ENCODE peak calls at places on chromosomes 5 and 9, in eight cellular contexts. One of them, this sample, is unnamed.

GRCh38 chr9:111916234-111916645 is 19.6 kb downstream of the UGCG start:
- DNase-seq in WERI-Rb-1: no peak
- DNase-seq in neural progenitor cell: no peak
- DNase-seq in cardiac fibroblast: no peak
- DNase-seq in right atrium auricular region: no peak
- DNase-seq in tibial artery: no peak
- DNase-seq in HCT116: no peak
- DNase-seq in fibroblast of the aortic adventitia: no peak
- DNase-seq in this sample: peak

GRCh38 chr5:134463991-134464760 is 52.5 kb upstream of the CDKN2AIPNL start:
- DNase-seq in cardiac fibroblast: peak
- DNase-seq in fibroblast of the aortic adventitia: no peak
- DNase-seq in HCT116: no peak
- DNase-seq in neural progenitor cell: no peak
- DNase-seq in WERI-Rb-1: no peak
- DNase-seq in tibial artery: no peak
- DNase-seq in right atrium auricular region: no peak
- DNase-seq in this sample: no peak

GRCh38 chr9:92276223-92277007 is 17.1 kb downstream of the IARS1 start:
- DNase-seq in fibroblast of the aortic adventitia: no peak
- DNase-seq in cardiac fibroblast: peak
- DNase-seq in HCT116: no peak
- DNase-seq in tibial artery: no peak
- DNase-seq in WERI-Rb-1: no peak
- DNase-seq in neural progenitor cell: no peak
- DNase-seq in right atrium auricular region: no peak
- DNase-seq in this sample: no peak

GRCh38 chr5:175861337-175862130 is 9.8 kb upstream of the CPLX2 start:
- DNase-seq in tibial artery: no peak
- DNase-seq in cardiac fibroblast: no peak
- DNase-seq in fibroblast of the aortic adventitia: no peak
- DNase-seq in neural progenitor cell: peak
- DNase-seq in HCT116: peak
- DNase-seq in WERI-Rb-1: no peak
- DNase-seq in right atrium auricular region: no peak
- DNase-seq in this sample: no peak

GRCh38 chr9:120018550-120018949 is 561.4 kb downstream of the CDK5RAP2 start:
- DNase-seq in right atrium auricular region: no peak
- DNase-seq in tibial artery: no peak
- DNase-seq in fibroblast of the aortic adventitia: no peak
- DNase-seq in HCT116: no peak
- DNase-seq in cardiac fibroblast: no peak
- DNase-seq in WERI-Rb-1: no peak
- DNase-seq in neural progenitor cell: no peak
- DNase-seq in this sample: no peak

GRCh38 chr5:159426694-159427093 is 96.4 kb upstream of the IL12B start:
- DNase-seq in fibroblast of the aortic adventitia: no peak
- DNase-seq in neural progenitor cell: no peak
- DNase-seq in tibial artery: no peak
- DNase-seq in WERI-Rb-1: no peak
- DNase-seq in right atrium auricular region: no peak
- DNase-seq in HCT116: no peak
- DNase-seq in cardiac fibroblast: no peak
- DNase-seq in this sample: peak

GRCh38 chr5:139881145-139881733 is 85.6 kb downstream of the PSD2 start:
- DNase-seq in neural progenitor cell: no peak
- DNase-seq in cardiac fibroblast: no peak
- DNase-seq in right atrium auricular region: no peak
- DNase-seq in tibial artery: no peak
- DNase-seq in fibroblast of the aortic adventitia: no peak
- DNase-seq in WERI-Rb-1: no peak
- DNase-seq in HCT116: no peak
- DNase-seq in this sample: no peak

GRCh38 chr9:71663216-71663615 is 105.1 kb downstream of the CEMIP2 start:
- DNase-seq in fibroblast of the aortic adventitia: peak
- DNase-seq in tibial artery: no peak
- DNase-seq in HCT116: no peak
- DNase-seq in WERI-Rb-1: no peak
- DNase-seq in neural progenitor cell: no peak
- DNase-seq in cardiac fibroblast: peak
- DNase-seq in right atrium auricular region: no peak
- DNase-seq in this sample: no peak

GRCh38 chr5:7094626-7095025 is 301.3 kb upstream of the ADCY2 start:
- DNase-seq in cardiac fibroblast: no peak
- DNase-seq in WERI-Rb-1: no peak
- DNase-seq in neural progenitor cell: peak
- DNase-seq in tibial artery: no peak
- DNase-seq in right atrium auricular region: no peak
- DNase-seq in fibroblast of the aortic adventitia: no peak
- DNase-seq in HCT116: no peak
- DNase-seq in this sample: peak

GRCh38 chr9:8456327-8456726 is 656.7 kb upstream of the DMAC1 start:
- DNase-seq in tibial artery: no peak
- DNase-seq in neural progenitor cell: no peak
- DNase-seq in right atrium auricular region: no peak
- DNase-seq in cardiac fibroblast: peak
- DNase-seq in fibroblast of the aortic adventitia: peak
- DNase-seq in HCT116: no peak
- DNase-seq in WERI-Rb-1: no peak
- DNase-seq in this sample: no peak

GRCh38 chr9:75889977-75890540 is 414 bp upstream of the PCSK5 start:
- DNase-seq in HCT116: no peak
- DNase-seq in right atrium auricular region: peak
- DNase-seq in neural progenitor cell: peak
- DNase-seq in tibial artery: peak
- DNase-seq in cardiac fibroblast: peak
- DNase-seq in fibroblast of the aortic adventitia: peak
- DNase-seq in WERI-Rb-1: peak
- DNase-seq in this sample: no peak

GRCh38 chr9:115882911-115883310 is 270.7 kb upstream of the PAPPA start:
- DNase-seq in neural progenitor cell: no peak
- DNase-seq in cardiac fibroblast: peak
- DNase-seq in fibroblast of the aortic adventitia: peak
- DNase-seq in right atrium auricular region: no peak
- DNase-seq in tibial artery: no peak
- DNase-seq in HCT116: no peak
- DNase-seq in WERI-Rb-1: no peak
- DNase-seq in this sample: no peak

GRCh38 chr5:148910216-148910615 is 83.8 kb downstream of the ADRB2 start:
- DNase-seq in right atrium auricular region: no peak
- DNase-seq in cardiac fibroblast: no peak
- DNase-seq in tibial artery: no peak
- DNase-seq in fibroblast of the aortic adventitia: no peak
- DNase-seq in HCT116: no peak
- DNase-seq in neural progenitor cell: no peak
- DNase-seq in WERI-Rb-1: no peak
- DNase-seq in this sample: no peak

GRCh38 chr5:61379677-61380076 is 47.6 kb downstream of the ZSWIM6 start:
- DNase-seq in tibial artery: no peak
- DNase-seq in WERI-Rb-1: no peak
- DNase-seq in cardiac fibroblast: no peak
- DNase-seq in fibroblast of the aortic adventitia: no peak
- DNase-seq in HCT116: no peak
- DNase-seq in neural progenitor cell: no peak
- DNase-seq in right atrium auricular region: no peak
- DNase-seq in this sample: no peak

GRCh38 chr5:177369050-177369912 is 11.6 kb downstream of the RGS14 start:
- DNase-seq in fibroblast of the aortic adventitia: peak
- DNase-seq in WERI-Rb-1: no peak
- DNase-seq in cardiac fibroblast: peak
- DNase-seq in HCT116: no peak
- DNase-seq in tibial artery: no peak
- DNase-seq in right atrium auricular region: no peak
- DNase-seq in neural progenitor cell: peak
- DNase-seq in this sample: peak

GRCh38 chr5:106331415-106331814 is 1339.3 kb downstream of the EFNA5 start:
- DNase-seq in fibroblast of the aortic adventitia: peak
- DNase-seq in tibial artery: no peak
- DNase-seq in right atrium auricular region: no peak
- DNase-seq in neural progenitor cell: no peak
- DNase-seq in HCT116: no peak
- DNase-seq in cardiac fibroblast: peak
- DNase-seq in WERI-Rb-1: no peak
- DNase-seq in this sample: no peak

GRCh38 chr9:32340401-32340800 is 44.0 kb upstream of the ACO1 start:
- DNase-seq in neural progenitor cell: peak
- DNase-seq in fibroblast of the aortic adventitia: no peak
- DNase-seq in cardiac fibroblast: no peak
- DNase-seq in HCT116: no peak
- DNase-seq in WERI-Rb-1: peak
- DNase-seq in right atrium auricular region: no peak
- DNase-seq in tibial artery: no peak
- DNase-seq in this sample: no peak

GRCh38 chr9:111399772-111400563 is 69.9 kb upstream of the OR2K2 start:
- DNase-seq in HCT116: peak
- DNase-seq in tibial artery: no peak
- DNase-seq in right atrium auricular region: no peak
- DNase-seq in cardiac fibroblast: peak
- DNase-seq in fibroblast of the aortic adventitia: peak
- DNase-seq in WERI-Rb-1: peak
- DNase-seq in neural progenitor cell: peak
- DNase-seq in this sample: peak

GRCh38 chr9:76893395-76893932 is 12.4 kb downstream of the PRUNE2 start:
- DNase-seq in HCT116: no peak
- DNase-seq in cardiac fibroblast: no peak
- DNase-seq in right atrium auricular region: no peak
- DNase-seq in WERI-Rb-1: no peak
- DNase-seq in tibial artery: peak
- DNase-seq in fibroblast of the aortic adventitia: no peak
- DNase-seq in neural progenitor cell: no peak
- DNase-seq in this sample: no peak

GRCh38 chr5:64758916-64759315 is 9.6 kb downstream of the SREK1IP1 start:
- DNase-seq in neural progenitor cell: peak
- DNase-seq in cardiac fibroblast: peak
- DNase-seq in right atrium auricular region: no peak
- DNase-seq in HCT116: no peak
- DNase-seq in fibroblast of the aortic adventitia: no peak
- DNase-seq in tibial artery: no peak
- DNase-seq in WERI-Rb-1: no peak
- DNase-seq in this sample: no peak
- H3K4me3 ChIP-seq in neural progenitor cell: peak
- H3K4me3 ChIP-seq in cardiac fibroblast: no peak
- H3K4me3 ChIP-seq in right atrium auricular region: no peak
- H3K4me3 ChIP-seq in HCT116: no peak
- H3K4me3 ChIP-seq in fibroblast of the aortic adventitia: no peak
- H3K4me3 ChIP-seq in tibial artery: no peak
- H3K4me3 ChIP-seq in WERI-Rb-1: no peak
- H3K4me3 ChIP-seq in this sample: no peak

GRCh38 chr9:136835162-136835931 is 6.9 kb upstream of the AJM1 start:
- DNase-seq in WERI-Rb-1: no peak
- DNase-seq in tibial artery: no peak
- DNase-seq in cardiac fibroblast: no peak
- DNase-seq in right atrium auricular region: no peak
- DNase-seq in fibroblast of the aortic adventitia: no peak
- DNase-seq in neural progenitor cell: no peak
- DNase-seq in HCT116: no peak
- DNase-seq in this sample: no peak
- TF ChIP-seq CTCF in WERI-Rb-1: no peak
- TF ChIP-seq CTCF in tibial artery: no peak
- TF ChIP-seq CTCF in cardiac fibroblast: no peak
- TF ChIP-seq CTCF in right atrium auricular region: no peak
- TF ChIP-seq CTCF in fibroblast of the aortic adventitia: no peak
- TF ChIP-seq CTCF in neural progenitor cell: no peak
- TF ChIP-seq CTCF in HCT116: no peak
- TF ChIP-seq CTCF in this sample: no peak

DNA sequence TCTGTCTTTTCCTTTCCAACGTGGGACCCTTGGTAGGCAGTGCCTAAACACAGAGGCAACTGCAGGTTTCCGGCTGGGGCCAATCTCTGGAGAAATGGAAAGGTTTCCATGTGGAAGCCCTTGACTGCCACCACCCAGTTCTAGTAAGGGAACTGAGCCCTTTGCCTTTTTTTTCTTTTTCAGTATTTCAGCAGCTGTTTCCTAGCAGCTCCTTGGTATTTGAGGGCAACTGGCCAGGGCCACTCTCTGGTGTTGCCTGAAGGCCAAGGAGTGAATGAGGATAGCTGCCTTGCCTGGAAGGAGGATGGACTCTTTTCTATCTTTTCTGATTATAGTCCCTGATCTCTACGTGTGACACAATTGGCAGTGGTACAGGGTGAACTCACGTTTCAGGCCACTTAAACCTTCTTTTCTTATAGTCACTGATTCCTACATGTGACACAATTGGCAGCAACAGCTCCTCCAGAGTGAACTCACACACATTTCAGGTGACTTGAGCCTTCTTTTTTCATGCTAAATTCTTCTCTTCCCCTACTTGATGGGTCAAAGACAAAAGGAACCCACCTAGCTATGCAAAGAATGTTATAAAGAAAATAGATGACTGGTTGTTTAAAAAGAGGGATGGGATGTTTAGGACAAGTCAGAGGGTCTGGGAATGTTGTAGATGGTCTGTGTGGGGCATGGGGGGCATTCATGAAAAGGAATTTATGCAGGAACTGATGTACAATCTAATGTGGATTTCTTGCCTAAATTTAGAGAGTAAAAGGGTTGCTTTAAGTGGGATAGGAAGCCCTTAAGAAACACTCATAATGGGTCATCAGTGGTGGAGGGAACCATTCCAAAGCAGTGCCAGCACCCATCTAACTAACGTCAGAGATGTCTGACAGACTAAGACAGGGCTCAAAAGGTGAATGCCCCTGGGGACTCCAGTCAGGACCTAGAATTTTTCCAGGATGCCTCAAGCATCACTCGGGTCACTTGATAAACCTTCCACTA is 190.1 kb downstream of the TMEM232 start:
- DNase-seq in right atrium auricular region: no peak
- DNase-seq in neural progenitor cell: peak
- DNase-seq in HCT116: no peak
- DNase-seq in tibial artery: no peak
- DNase-seq in fibroblast of the aortic adventitia: peak
- DNase-seq in cardiac fibroblast: peak
- DNase-seq in WERI-Rb-1: no peak
- DNase-seq in this sample: no peak
- H3K4me3 ChIP-seq in right atrium auricular region: no peak
- H3K4me3 ChIP-seq in neural progenitor cell: no peak
- H3K4me3 ChIP-seq in HCT116: no peak
- H3K4me3 ChIP-seq in tibial artery: no peak
- H3K4me3 ChIP-seq in fibroblast of the aortic adventitia: no peak
- H3K4me3 ChIP-seq in cardiac fibroblast: no peak
- H3K4me3 ChIP-seq in WERI-Rb-1: no peak
- H3K4me3 ChIP-seq in this sample: no peak

DNA sequence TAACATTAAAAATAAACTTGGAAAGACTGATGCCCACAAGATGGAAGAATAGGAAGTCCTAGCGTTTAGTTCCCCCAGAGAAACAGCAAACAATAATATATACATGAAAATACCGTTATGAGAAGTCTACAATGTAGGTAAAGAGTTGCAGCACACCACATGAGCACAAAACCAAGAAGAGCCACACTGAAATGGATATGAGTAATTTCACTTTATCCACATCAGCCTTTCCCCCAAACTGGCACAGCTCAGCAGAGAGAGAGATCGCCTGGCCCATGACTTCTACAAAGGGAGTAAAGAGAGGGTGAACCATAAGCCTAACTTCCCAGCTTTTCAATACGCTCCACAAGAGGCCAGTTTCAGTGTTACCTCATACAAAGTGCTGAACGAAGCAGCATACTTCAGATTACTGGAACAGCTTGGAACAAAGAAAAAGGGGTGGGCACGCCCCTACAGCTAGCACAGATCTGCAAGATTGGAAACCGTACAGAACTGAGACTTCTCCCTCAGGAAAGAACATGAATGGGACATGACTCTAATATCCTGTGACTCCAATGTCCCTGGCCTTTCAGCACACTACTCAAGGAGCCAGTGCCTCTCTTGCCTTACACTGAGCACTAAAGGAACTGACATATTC is 75.4 kb downstream of the EMB start:
- DNase-seq in tibial artery: peak
- DNase-seq in fibroblast of the aortic adventitia: peak
- DNase-seq in cardiac fibroblast: no peak
- DNase-seq in WERI-Rb-1: no peak
- DNase-seq in HCT116: no peak
- DNase-seq in neural progenitor cell: no peak
- DNase-seq in right atrium auricular region: no peak
- DNase-seq in this sample: no peak
- TF ChIP-seq CTCF in tibial artery: no peak
- TF ChIP-seq CTCF in fibroblast of the aortic adventitia: no peak
- TF ChIP-seq CTCF in cardiac fibroblast: no peak
- TF ChIP-seq CTCF in WERI-Rb-1: no peak
- TF ChIP-seq CTCF in HCT116: no peak
- TF ChIP-seq CTCF in neural progenitor cell: no peak
- TF ChIP-seq CTCF in right atrium auricular region: no peak
- TF ChIP-seq CTCF in this sample: no peak

This sample was measured in GM12865.